ENCODE peak calls at places on chromosomes 2 and 18, in seven cellular contexts. I is stomach; Q is CD8-positive, alpha-beta T cell; E is SK-N-SH; R is endothelial cell of umbilical vein; V is lower lobe of right lung; D is fibroblast of lung. H is an unnamed sample. For H3K27me3, the result is how much of the 10 kb centered on the place peaks cover.

GRCh38 chr18:8858888-8859511 is 153.6 kb downstream of the MTCL1 start:
- DNase-seq in I (no peak), Q (no peak), E (no peak), R (no peak), V (no peak), D (peak), H (peak)

GRCh38 chr18:55779461-55779710 is 191.4 kb upstream of the TCF4 start:
- DNase-seq in I (no peak), Q (no peak), E (peak), R (no peak), V (peak), D (no peak), H (no peak)

GRCh38 chr2:86194751-86195054 is 559 bp downstream of the IMMT start:
- DNase-seq in I (no peak), Q (no peak), E (no peak), R (peak), V (no peak), D (peak), H (peak)

GRCh38 chr2:134175834-134176233 is 78.0 kb upstream of the MGAT5 start:
- DNase-seq in I (no peak), Q (no peak), E (no peak), R (peak), V (no peak), D (no peak), H (no peak)

GRCh38 chr2:238099709-238100048 is 461 bp upstream of the ESPNL start:
- DNase-seq in I (peak), Q (no peak), E (peak), R (no peak), V (peak), D (no peak), H (no peak)

GRCh38 chr2:28544915-28545589 is 49.2 kb downstream of the PLB1 start:
- DNase-seq in I (peak), Q (no peak), E (no peak), R (no peak), V (no peak), D (peak), H (no peak)

GRCh38 chr2:19746611-19747309 is 155.0 kb downstream of the TTC32 start:
- DNase-seq in I (no peak), Q (no peak), E (peak), R (peak), V (no peak), D (no peak), H (no peak)

GRCh38 chr2:18473241-18473841 is 87.1 kb downstream of the RDH14 start:
- DNase-seq in I (no peak), Q (no peak), E (no peak), R (no peak), V (no peak), D (peak), H (peak)

GRCh38 chr18:415627-416612 is 84.6 kb downstream of the COLEC12 start:
- DNase-seq in I (no peak), Q (no peak), E (no peak), R (no peak), V (no peak), D (peak), H (peak)

GRCh38 chr2:237931205-237931721 is 35.6 kb upstream of the UBE2F start:
- DNase-seq in I (no peak), Q (no peak), E (no peak), R (no peak), V (no peak), D (peak), H (peak)

GRCh38 chr2:53778536-53779162 is 8.1 kb downstream of the ASB3 start:
- DNase-seq in I (no peak), Q (no peak), E (no peak), R (no peak), V (no peak), D (no peak), H (no peak)

GRCh38 chr2:16051046-16051489 is 110.7 kb downstream of the MYCN start:
- DNase-seq in I (no peak), Q (no peak), E (no peak), R (no peak), V (no peak), D (no peak), H (no peak)

GRCh38 chr2:16049406-16049805 is 109.1 kb downstream of the MYCN start:
- DNase-seq in I (no peak), Q (no peak), E (no peak), R (no peak), V (no peak), D (no peak), H (no peak)

GRCh38 chr2:16051841-16052564 is 111.7 kb downstream of the MYCN start:
- DNase-seq in I (no peak), Q (no peak), E (no peak), R (no peak), V (no peak), D (no peak), H (no peak)

GRCh38 chr2:16048466-16048865 is 108.1 kb downstream of the MYCN start:
- DNase-seq in I (no peak), Q (no peak), E (no peak), R (no peak), V (no peak), D (no peak), H (no peak)

GRCh38 chr2:16050261-16051045 is 110.1 kb downstream of the MYCN start:
- DNase-seq in I (no peak), Q (no peak), E (no peak), R (no peak), V (no peak), D (no peak), H (no peak)
- H3K4me3 ChIP-seq in I (no peak), Q (no peak), E (no peak), R (no peak), V (no peak), D (no peak), H (no peak)

DNA sequence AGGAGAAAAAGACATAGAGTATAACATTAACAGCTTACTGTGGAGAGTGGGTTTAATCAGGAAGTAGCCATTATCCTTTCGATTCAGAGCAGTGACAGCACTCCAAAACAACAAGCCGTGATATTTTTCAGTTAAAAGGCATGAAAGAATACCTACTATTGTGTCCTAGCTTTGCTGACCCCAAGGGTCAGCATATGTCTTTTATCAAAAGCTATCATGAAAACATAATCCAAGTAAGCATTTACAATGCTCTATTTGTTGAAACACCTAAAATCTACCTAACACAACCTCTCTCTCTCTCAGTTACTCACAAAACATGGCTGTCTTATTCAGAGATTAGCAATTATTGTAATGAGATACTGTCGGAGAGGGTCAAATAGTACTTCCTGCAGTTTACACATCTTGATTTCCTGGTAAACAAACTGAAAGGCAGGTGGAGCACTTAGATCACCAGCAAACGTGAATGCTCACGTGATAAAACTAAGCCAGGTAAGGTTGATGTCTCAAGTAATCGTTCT is 100.0 kb downstream of the BAZ2B start:
- DNase-seq in I (no peak), Q (no peak), E (peak), R (peak), V (no peak), D (peak), H (peak)
- TF ChIP-seq CTCF in I (peak), Q (no peak), E (no peak), R (no peak), V (no peak), D (no peak), H (no peak)

GRCh38 chr2:125681976-125682805 is 973.8 kb upstream of the GYPC start:
- DNase-seq in I (no peak), Q (no peak), E (no peak), R (no peak), V (no peak), D (no peak), H (no peak)

GRCh38 chr2:125679903-125680302 is 976.1 kb upstream of the GYPC start:
- DNase-seq in I (no peak), Q (no peak), E (no peak), R (no peak), V (no peak), D (no peak), H (no peak)

GRCh38 chr2:125684256-125684655 is 971.7 kb upstream of the GYPC start:
- DNase-seq in I (no peak), Q (no peak), E (no peak), R (no peak), V (no peak), D (no peak), H (no peak)

GRCh38 chr2:125681576-125681975 is 974.4 kb upstream of the GYPC start:
- DNase-seq in I (no peak), Q (no peak), E (no peak), R (no peak), V (no peak), D (no peak), H (no peak)

GRCh38 chr2:125680809-125681208 is 975.1 kb upstream of the GYPC start:
- DNase-seq in I (no peak), Q (no peak), E (no peak), R (no peak), V (no peak), D (no peak), H (no peak)
- H3K27me3 ChIP-seq in I (under half), Q (under half), E (under half), R (under half), V (under half), D (under half), H (under half)

GRCh38 chr2:216745453-216745852 is 50.1 kb upstream of the IGFBP5 start:
- DNase-seq in I (no peak), Q (no peak), E (no peak), R (no peak), V (no peak), D (no peak), H (no peak)
- H3K4me3 ChIP-seq in I (no peak), Q (no peak), E (no peak), R (no peak), V (no peak), D (no peak), H (no peak)

DNA sequence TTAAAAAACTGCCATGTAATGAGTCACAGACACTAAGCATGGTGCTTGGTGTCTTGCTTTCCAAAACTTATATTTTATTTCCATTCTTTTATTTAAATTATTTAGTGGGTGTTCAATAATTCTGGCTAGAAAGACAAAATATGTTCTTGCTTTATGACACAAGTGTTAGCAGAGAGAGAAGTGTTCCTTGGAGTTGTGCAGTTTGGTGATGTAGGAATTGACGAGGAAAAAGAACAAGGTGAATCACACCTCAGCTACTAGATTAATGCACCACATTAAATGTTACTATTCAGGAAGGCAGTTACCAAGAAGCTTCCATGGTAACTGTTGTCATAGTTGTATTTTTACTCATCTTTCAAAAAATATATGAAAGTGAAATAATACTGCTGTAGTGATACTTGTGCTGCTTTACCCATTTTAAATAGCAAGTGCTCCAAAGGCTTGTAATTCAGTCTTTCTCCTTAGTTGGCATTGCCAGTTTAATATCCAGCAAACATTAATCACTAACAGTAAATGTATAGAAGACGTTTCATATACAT is 28.3 kb downstream of the ADAM23 start:
- DNase-seq in I (no peak), Q (no peak), E (no peak), R (no peak), V (no peak), D (no peak), H (no peak)
- TF ChIP-seq CTCF in I (no peak), Q (no peak), E (no peak), R (no peak), V (no peak), D (no peak), H (no peak)

GRCh38 chr2:26572589-26572988 is 68.6 kb downstream of the CIB4 start:
- DNase-seq in I (no peak), Q (no peak), E (no peak), R (no peak), V (no peak), D (no peak), H (no peak)
- H3K27me3 ChIP-seq in I (under half), Q (under half), E (half or more), R (under half), V (under half), D (under half), H (under half)

GRCh38 chr2:148927010-148927409 is 52.0 kb downstream of the KIF5C start:
- DNase-seq in I (no peak), Q (no peak), E (no peak), R (no peak), V (peak), D (no peak), H (no peak)
- H3K4me3 ChIP-seq in I (peak), Q (peak), E (no peak), R (no peak), V (peak), D (no peak), H (no peak)

GRCh38 chr2:145930318-145930717 is 1410.4 kb upstream of the ZEB2 start:
- DNase-seq in I (no peak), Q (no peak), E (no peak), R (no peak), V (no peak), D (no peak), H (no peak)
- TF ChIP-seq CTCF in I (no peak), Q (no peak), E (no peak), R (no peak), V (no peak), D (no peak), H (no peak)

GRCh38 chr2:100256416-100256815 is 65.9 kb downstream of the LONRF2 start:
- DNase-seq in I (no peak), Q (no peak), E (peak), R (no peak), V (no peak), D (no peak), H (no peak)
- H3K27me3 ChIP-seq in I (under half), Q (under half), E (under half), R (under half), V (under half), D (under half), H (under half)

H was measured in BJ.